ENCODE peak calls at places on chromosome 5, in five cellular contexts. X is HCT116, Y is fibroblast of lung, S is K562, R is PC-9. P is an unnamed sample.

GRCh38 chr5:145629047-145629446 is 206.1 kb downstream of the PRELID2 start:
- DNase-seq in X (no peak), Y (no peak), S (no peak), R (no peak), P (no peak)

GRCh38 chr5:139543423-139543991 is 17.6 kb upstream of the UBE2D2 start:
- DNase-seq in X (no peak), Y (peak; percentile 25), S (peak; percentile 83), R (no peak), P (peak; percentile 18)

GRCh38 chr5:177607452-177608192 is 7.7 kb downstream of the B4GALT7 start:
- DNase-seq in X (no peak), Y (peak; percentile 85), S (peak; percentile 79), R (peak; percentile 59), P (peak; percentile 54)

GRCh38 chr5:173278172-173278571 is 43.2 kb upstream of the NKX2-5 start:
- DNase-seq in X (no peak), Y (no peak), S (no peak), R (no peak), P (no peak)

GRCh38 chr5:84327591-84327990 is 57.1 kb downstream of the EDIL3 start:
- DNase-seq in X (no peak), Y (peak; percentile 2), S (no peak), R (no peak), P (peak; percentile 10)

GRCh38 chr5:54229041-54229780 is 81.2 kb downstream of the ARL15 start:
- DNase-seq in X (peak; percentile 38), Y (peak; percentile 63), S (peak; percentile 46), R (peak; percentile 49), P (peak; percentile 20)

GRCh38 chr5:109250080-109250479 is 159.7 kb downstream of the PJA2 start:
- DNase-seq in X (no peak), Y (no peak), S (no peak), R (no peak), P (no peak)

GRCh38 chr5:125056641-125057345 is 310.4 kb upstream of the ZNF608 start:
- DNase-seq in X (no peak), Y (no peak), S (no peak), R (no peak), P (no peak)

GRCh38 chr5:45089870-45090269 is 281.1 kb downstream of the MRPS30 start:
- DNase-seq in X (no peak), Y (no peak), S (no peak), R (no peak), P (no peak)

GRCh38 chr5:123116063-123116462 is 27.0 kb downstream of the PRDM6 start:
- DNase-seq in X (no peak), Y (peak; percentile 80), S (no peak), R (no peak), P (no peak)

GRCh38 chr5:64644831-64645230 is 45.5 kb upstream of the SHISAL2B start:
- DNase-seq in X (no peak), Y (no peak), S (no peak), R (no peak), P (no peak)
- TF ChIP-seq EZH2 in X (no peak), Y (no peak), S (no peak), R (no peak), P (no peak)

GRCh38 chr5:32314658-32315057 is 1.9 kb upstream of the MTMR12 start:
- DNase-seq in X (no peak), Y (no peak), S (no peak), R (no peak), P (no peak)
- H3K27ac ChIP-seq in X (no peak overlapping the region), Y (no peak overlapping the region), S (no peak overlapping the region), R (no peak overlapping the region), P (no peak overlapping the region)

GRCh38 chr5:38257236-38258036 is 923 bp upstream of the EGFLAM start:
- DNase-seq in X (no peak), Y (no peak), S (no peak), R (no peak), P (no peak)

GRCh38 chr5:38258037-38258318 is 381 bp upstream of the EGFLAM start:
- DNase-seq in X (no peak), Y (no peak), S (no peak), R (no peak), P (no peak)

GRCh38 chr5:38259062-38259857 is 901 bp downstream of the EGFLAM start:
- DNase-seq in X (no peak), Y (no peak), S (no peak), R (no peak), P (no peak)

GRCh38 chr5:38253759-38254158 is 4.6 kb upstream of the EGFLAM start:
- DNase-seq in X (no peak), Y (no peak), S (no peak), R (no peak), P (no peak)

DNA sequence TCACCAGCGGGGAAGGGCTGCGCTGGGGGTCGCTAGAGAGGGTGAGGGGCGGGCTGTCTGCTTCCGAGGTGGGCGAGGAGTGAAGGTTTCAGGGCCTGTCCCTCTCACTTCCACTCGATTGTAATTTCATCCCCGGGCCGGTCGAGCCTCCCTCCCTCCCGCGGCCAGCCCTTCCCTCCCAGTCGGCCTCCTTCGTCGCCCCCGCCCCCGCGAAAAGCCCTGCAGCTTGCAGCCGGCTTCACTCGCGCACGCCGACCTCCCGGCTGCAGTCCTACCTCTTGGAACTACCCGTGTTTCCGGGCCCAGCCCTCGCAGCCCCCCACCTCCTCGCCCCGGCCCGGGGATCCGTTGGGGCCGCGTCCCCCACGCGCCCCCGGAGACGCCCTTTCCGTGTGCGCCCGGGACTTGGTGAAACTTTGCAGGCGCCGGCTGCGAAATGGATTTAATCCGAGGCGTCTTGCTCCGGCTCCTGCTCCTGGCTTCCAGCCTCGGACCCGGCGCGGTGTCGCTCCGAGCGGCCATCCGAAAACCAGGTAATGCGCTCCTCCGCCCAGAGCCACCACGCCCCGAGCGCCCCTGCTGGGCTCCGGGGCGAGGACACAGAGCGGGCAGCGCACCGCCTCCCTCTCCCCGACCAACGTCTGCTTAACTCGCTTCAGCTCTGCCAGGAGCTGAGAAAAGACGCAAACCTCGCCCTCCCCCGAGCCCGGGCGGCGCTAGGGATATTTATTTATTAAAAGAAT is at the start of gene EGFLAM:
- DNase-seq in X (no peak), Y (peak; percentile 1), S (peak; percentile 29), R (no peak), P (no peak)
- TF ChIP-seq EZH2 in X (no peak), Y (peak; percentile 68), S (no peak), R (no peak), P (peak; percentile 66)

GRCh38 chr5:171494452-171495121 is 75.1 kb downstream of the FGF18 start:
- DNase-seq in X (peak; percentile 52), Y (peak; percentile 94), S (peak; percentile 88), R (peak; percentile 91), P (peak; percentile 77)
- H3K27ac ChIP-seq in X (peak overlapping the region; percentile 96), Y (peak overlapping the region; percentile 78), S (peak overlapping the region; percentile 75), R (peak overlapping the region; percentile 94), P (no peak overlapping the region)